ENCODE peak calls at places on chromosomes 6 and 20, in six cellular contexts. L, R, Z, V, W and P are unnamed samples.

GRCh38 chr20:49976542-49976941 is 6.2 kb upstream of the SNAI1 start:
- DNase-seq in L (no peak), Z (no peak), W (no peak), V (no peak), R (no peak), P (no peak)

GRCh38 chr20:694496-694895 is 18.9 kb upstream of the SCRT2 start:
- DNase-seq in R (no peak), V (no peak), W (no peak), Z (no peak), L (no peak), P (no peak)

GRCh38 chr20:25020901-25021301 is 28.4 kb upstream of the APMAP start:
- DNase-seq in Z (no peak), V (no peak), W (no peak), R (no peak), L (no peak), P (peak)

GRCh38 chr6:710601-711571 is 17.9 kb upstream of the EXOC2 start:
- DNase-seq in R (peak), V (no peak), Z (peak), W (peak), L (peak), P (peak)

GRCh38 chr20:60024245-60024644 is 66.0 kb downstream of the CDH26 start:
- DNase-seq in V (no peak), R (no peak), W (no peak), L (no peak), Z (no peak), P (no peak)

GRCh38 chr6:3457710-3458605 is 1.1 kb upstream of the SLC22A23 start:
- DNase-seq in L (no peak), W (no peak), R (peak), Z (no peak), V (peak), P (peak)

GRCh38 chr20:1840865-1841553 is 54.2 kb upstream of the SIRPA start:
- DNase-seq in R (no peak), Z (no peak), W (no peak), L (no peak), V (no peak), P (no peak)

GRCh38 chr20:17946572-17947473 is 21.8 kb downstream of the SNX5 start:
- DNase-seq in R (no peak), L (no peak), W (no peak), Z (no peak), V (no peak), P (no peak)

GRCh38 chr6:105135907-105136432 is 43.8 kb downstream of the POPDC3 start:
- DNase-seq in L (no peak), Z (no peak), R (no peak), V (no peak), W (no peak), P (no peak)

GRCh38 chr6:77456531-77457248 is 6.6 kb downstream of the HTR1B start:
- DNase-seq in R (peak), Z (no peak), V (peak), W (peak), L (no peak), P (no peak)

GRCh38 chr20:35506872-35507638 is 22.4 kb downstream of the C20orf173 start:
- DNase-seq in V (no peak), R (no peak), Z (no peak), L (no peak), W (no peak), P (no peak)

GRCh38 chr6:53411451-53411850 is 62.7 kb upstream of the ELOVL5 start:
- DNase-seq in L (no peak), V (no peak), Z (no peak), R (no peak), W (no peak), P (no peak)

GRCh38 chr20:37983286-37983685 is 50.0 kb downstream of the TTI1 start:
- DNase-seq in Z (no peak), V (no peak), R (no peak), W (no peak), L (no peak), P (no peak)

GRCh38 chr6:66508433-66508832 is 801.4 kb upstream of the EYS start:
- DNase-seq in W (peak), R (no peak), V (no peak), L (no peak), Z (no peak), P (no peak)